ENCODE peak calls at places on chromosome 14, in five cellular contexts. U is MM.1S, S is A549, Y is fibroblast of pulmonary artery, X is mesothelial cell of epicardium. Z is an unnamed sample.

GRCh38 chr14:52949711-52950409 is 990 bp downstream of the FERMT2 start:
- DNase-seq in Y (peak), X (no peak), U (no peak), S (peak), Z (peak)

GRCh38 chr14:63454863-63455622 is 88.1 kb downstream of the PPP2R5E start:
- DNase-seq in U (no peak), X (no peak), Y (peak), S (no peak), Z (no peak)

GRCh38 chr14:77170045-77170444 is 11.6 kb upstream of the TMEM63C start:
- DNase-seq in X (no peak), S (no peak), U (no peak), Y (no peak), Z (no peak)

GRCh38 chr14:59657769-59658168 is 81.2 kb upstream of the CCDC175 start:
- DNase-seq in X (no peak), U (no peak), S (no peak), Y (no peak), Z (no peak)

GRCh38 chr14:24243336-24243836 is 963 bp upstream of the TINF2 start:
- DNase-seq in Y (no peak), U (peak), X (no peak), S (no peak), Z (peak)

GRCh38 chr14:104980601-104981531 is 2.7 kb upstream of the AHNAK2 start:
- DNase-seq in S (no peak), Y (no peak), U (no peak), X (no peak), Z (no peak)

GRCh38 chr14:103281496-103282231 is 52.4 kb upstream of the EIF5 start:
- DNase-seq in U (no peak), X (no peak), Y (peak), S (peak), Z (peak)

GRCh38 chr14:69605761-69606160 is 5.6 kb upstream of the SUSD6 start:
- DNase-seq in S (no peak), X (no peak), U (no peak), Y (no peak), Z (no peak)

GRCh38 chr14:99937475-99938244 is 127.6 kb upstream of the EVL start:
- DNase-seq in U (no peak), Y (no peak), S (no peak), X (no peak), Z (no peak)

GRCh38 chr14:105006831-105007592 is 13.9 kb downstream of the CDCA4 start:
- DNase-seq in Y (no peak), S (no peak), U (no peak), X (no peak), Z (no peak)

GRCh38 chr14:74501135-74501614 is 7.6 kb downstream of the ISCA2 start:
- DNase-seq in U (no peak), X (peak), Y (peak), S (peak), Z (peak)

GRCh38 chr14:70186826-70187483 is 1.8 kb downstream of the SLC8A3 start:
- DNase-seq in S (no peak), U (no peak), Y (no peak), X (no peak), Z (no peak)

GRCh38 chr14:30291216-30291615 is 267.7 kb upstream of the G2E3 start:
- DNase-seq in S (no peak), Y (peak), U (no peak), X (no peak), Z (no peak)

GRCh38 chr14:100463937-100464336 is 123.3 kb downstream of the BEGAIN start:
- DNase-seq in Y (no peak), X (no peak), S (no peak), U (no peak), Z (no peak)

GRCh38 chr14:74405663-74406062 is 20.3 kb downstream of the SYNDIG1L start:
- DNase-seq in X (no peak), Y (no peak), S (no peak), U (no peak), Z (no peak)

GRCh38 chr14:35044939-35045797 is 904 bp upstream of the FAM177A1 start:
- DNase-seq in U (no peak), X (no peak), S (no peak), Y (peak), Z (no peak)

GRCh38 chr14:71591929-71592328 is 340.3 kb upstream of the RGS6 start:
- DNase-seq in X (no peak), S (no peak), Y (peak), U (peak), Z (peak)

GRCh38 chr14:103654619-103655018 is 25.6 kb downstream of the KLC1 start:
- DNase-seq in S (no peak), U (no peak), X (no peak), Y (no peak), Z (no peak)

GRCh38 chr14:61452452-61452851 is 131.1 kb downstream of the PRKCH start:
- DNase-seq in S (no peak), Y (no peak), U (no peak), X (no peak), Z (no peak)

GRCh38 chr14:103909531-103910261 is 18.6 kb upstream of the TDRD9 start:
- DNase-seq in U (no peak), Y (no peak), X (no peak), S (no peak), Z (no peak)

GRCh38 chr14:70782361-70782760 is 27.0 kb downstream of the MAP3K9 start:
- DNase-seq in U (no peak), S (no peak), X (no peak), Y (no peak), Z (no peak)

GRCh38 chr14:95683793-95684192 is 2.4 kb upstream of the TCL1B start:
- DNase-seq in S (peak), X (no peak), U (peak), Y (no peak), Z (peak)
- TF ChIP-seq CTCF in S (peak), X (no peak), U (peak), Y (peak), Z (peak)

DNA sequence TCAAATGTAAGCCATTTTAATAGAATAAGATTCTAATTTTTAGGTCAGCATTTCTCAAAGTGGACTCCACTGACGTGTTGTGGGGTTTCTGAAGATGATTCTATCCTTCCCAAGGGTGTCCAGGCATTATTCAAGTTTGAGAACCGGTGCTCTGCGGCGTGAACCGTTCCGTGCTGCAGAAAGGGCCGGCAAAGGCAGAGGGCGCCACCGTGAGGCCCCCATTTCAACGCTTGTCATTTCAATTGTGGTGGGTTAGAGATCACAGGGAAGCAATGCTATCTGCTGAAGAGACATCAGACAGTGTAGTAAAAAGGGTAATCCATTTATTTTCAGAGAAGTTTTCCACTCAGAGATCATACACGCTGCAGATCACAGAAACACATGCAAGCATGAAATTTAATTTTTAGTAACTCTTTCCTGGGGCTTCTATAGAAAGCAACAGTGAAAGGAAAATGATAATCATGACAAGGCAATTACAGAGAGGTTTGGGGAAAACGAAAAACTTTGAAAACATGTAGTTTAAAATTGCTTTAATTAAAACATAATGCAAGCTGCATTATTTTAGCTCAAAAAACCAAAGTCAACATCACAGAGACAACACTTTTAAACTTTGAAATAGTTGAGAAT is 201.7 kb downstream of the EXOC5 start:
- DNase-seq in Y (peak), S (peak), U (peak), X (no peak), Z (peak)
- TF ChIP-seq CTCF in Y (peak), S (peak), U (peak), X (no peak), Z (peak)

DNA sequence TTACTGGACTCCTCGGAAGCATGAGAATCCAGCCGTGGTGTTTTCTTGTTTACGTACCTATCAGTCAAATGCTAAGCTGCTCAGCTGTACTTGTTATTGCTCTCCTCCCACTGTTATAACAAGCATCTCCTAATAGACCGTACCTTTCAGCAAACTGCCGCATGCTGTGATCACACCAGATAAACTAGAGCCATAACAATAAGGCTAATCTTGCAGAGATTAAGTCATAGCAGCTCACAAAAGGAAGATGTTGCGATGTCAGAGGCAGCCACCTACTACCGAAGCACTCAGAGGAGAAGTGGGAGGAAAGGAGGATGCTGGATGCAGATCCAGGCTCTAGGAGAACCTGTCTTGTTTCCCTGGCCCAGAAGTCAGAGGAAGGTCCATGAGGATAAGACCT is 196.0 kb downstream of the GALC start:
- DNase-seq in U (no peak), Y (no peak), S (no peak), X (no peak), Z (no peak)
- TF ChIP-seq CTCF in U (no peak), Y (no peak), S (no peak), X (no peak), Z (no peak)

GRCh38 chr14:48693793-48694192 is 892.4 kb downstream of the RPS29 start:
- DNase-seq in U (no peak), Y (no peak), X (no peak), S (no peak), Z (no peak)

GRCh38 chr14:48686650-48687049 is 899.5 kb downstream of the RPS29 start:
- DNase-seq in U (no peak), X (no peak), Y (no peak), S (no peak), Z (no peak)

GRCh38 chr14:48690349-48690748 is 895.8 kb downstream of the RPS29 start:
- DNase-seq in S (peak), Y (peak), X (no peak), U (no peak), Z (no peak)
- TF ChIP-seq CTCF in S (no peak), Y (no peak), X (no peak), U (peak), Z (no peak)

DNA sequence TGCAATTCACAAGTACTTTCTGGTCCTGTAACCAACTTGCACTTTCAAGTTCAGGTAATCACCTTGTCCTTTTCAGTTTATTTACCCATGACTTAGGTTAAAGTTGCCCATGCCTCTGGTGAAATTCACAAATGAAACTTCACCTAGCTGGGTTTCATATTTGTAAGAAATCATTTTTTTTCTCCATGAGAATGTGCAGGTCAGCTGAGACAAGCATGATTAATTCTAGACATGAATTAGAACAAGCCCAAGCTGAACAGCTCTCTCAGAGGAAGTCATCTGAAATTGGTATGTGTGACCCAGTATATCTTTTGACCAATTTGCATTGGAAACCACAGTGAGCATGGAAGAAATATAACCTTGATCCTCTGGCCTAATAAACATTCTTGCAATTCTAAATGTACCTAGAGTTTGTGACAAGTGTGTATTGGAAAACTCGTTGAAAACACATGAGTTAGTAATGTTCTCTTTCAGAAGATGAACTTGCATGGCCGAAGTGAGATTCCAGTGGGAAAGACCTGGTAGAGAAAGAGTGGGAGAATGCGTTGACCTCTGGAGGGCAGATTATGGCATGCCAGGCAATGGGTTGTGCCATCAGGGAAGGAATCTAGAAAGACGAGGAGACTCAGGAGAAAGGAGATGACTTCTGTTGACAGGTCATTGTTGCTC is 486.5 kb downstream of the ZFP36L1 start:
- DNase-seq in X (no peak), Y (no peak), S (no peak), U (peak), Z (no peak)
- TF ChIP-seq CTCF in X (no peak), Y (no peak), S (no peak), U (no peak), Z (no peak)

DNA sequence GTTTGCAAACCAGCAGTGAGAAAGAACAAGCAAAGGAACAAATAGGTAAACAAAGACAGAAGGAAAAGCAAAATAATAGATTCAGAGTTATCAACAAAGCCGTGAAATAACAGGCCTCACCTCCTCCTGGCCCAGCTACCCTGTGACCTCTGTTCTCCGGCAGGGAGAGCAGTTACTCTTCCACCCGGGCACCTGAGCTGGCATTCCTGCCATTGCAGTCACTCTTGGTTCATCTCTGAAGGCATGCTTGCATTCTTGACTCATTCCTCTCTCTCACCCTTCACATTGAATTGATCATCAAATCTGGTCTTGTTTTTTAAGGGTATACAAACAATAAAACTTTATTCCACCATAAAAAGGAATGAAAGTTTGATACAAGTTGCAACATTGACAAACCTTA is 95.1 kb downstream of the TTC8 start:
- DNase-seq in S (peak), Y (no peak), U (no peak), X (no peak), Z (peak)
- TF ChIP-seq CTCF in S (peak), Y (no peak), U (no peak), X (no peak), Z (no peak)

GRCh38 chr14:96178674-96179321 is 25.8 kb upstream of the BDKRB2 start:
- DNase-seq in X (no peak), U (no peak), Y (no peak), S (no peak), Z (no peak)
- TF ChIP-seq CTCF in X (no peak), U (no peak), Y (no peak), S (no peak), Z (no peak)

DNA sequence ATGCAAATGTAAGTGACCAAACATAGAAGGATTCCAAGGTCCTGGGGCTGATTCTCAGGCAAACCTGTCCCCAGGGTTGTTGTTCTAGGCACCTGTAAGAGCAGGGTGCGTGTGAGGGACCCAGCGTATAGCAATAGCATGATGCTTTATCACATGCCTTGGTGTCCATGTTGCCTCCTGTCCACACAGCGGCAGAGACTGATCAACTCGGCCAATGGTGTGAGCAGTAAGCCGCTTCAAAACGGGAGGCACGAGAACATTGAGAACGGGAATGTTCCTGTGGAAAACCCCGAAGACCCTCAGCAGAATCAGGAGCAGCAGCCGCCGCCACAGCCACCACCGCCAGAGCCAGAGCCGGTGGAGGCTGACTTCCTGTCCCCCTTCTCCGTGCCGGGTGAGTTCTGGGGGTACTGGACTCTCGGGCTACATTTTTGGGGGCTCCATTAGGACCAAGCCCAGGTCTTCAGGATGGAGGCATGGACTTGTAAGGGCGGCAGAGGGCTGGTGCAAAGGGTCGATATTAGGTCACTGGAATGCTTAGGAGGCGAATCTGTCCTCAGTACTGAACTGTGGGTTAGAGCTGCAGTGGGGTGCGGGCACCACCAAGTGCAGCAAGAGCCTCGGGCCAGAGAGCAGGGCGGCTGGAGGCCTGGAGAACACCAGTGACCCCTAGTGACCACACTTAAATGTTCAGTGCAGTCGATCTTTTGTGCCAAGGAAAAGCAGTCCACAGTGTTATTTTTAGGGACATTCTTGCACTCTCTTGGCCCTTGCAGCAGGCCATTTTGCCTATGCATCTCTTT is 57.2 kb upstream of the RIN3 start:
- DNase-seq in X (no peak), S (peak), Y (peak), U (peak), Z (peak)
- TF ChIP-seq CTCF in X (peak), S (peak), Y (peak), U (peak), Z (peak)

DNA sequence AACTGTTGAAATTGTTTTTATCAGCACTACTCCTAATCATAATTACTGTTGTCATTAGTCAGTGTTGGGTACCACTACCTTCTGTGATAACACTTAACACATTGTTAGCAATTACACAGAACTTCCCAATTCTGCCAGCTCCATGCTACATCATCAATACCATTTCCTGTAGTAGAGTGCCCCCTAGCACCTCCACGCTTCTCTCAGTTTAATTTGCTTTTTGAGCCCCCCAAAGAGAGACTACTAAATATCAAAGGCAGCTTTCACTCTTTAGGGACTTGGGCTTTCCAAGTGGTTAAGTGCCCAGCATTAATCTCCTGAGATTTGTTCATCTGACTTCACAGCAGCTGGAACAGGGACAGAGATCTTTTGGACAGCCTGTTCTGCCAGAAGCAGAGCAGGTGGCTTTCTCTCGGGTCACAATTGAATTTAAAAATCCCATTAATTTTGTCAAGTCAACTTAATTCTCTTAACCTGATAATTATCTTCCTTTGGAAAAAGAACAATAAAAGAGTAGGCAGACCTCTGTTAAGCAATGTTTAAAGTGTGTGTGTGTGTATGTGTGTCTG is 954.9 kb downstream of the DIO2 start:
- DNase-seq in S (no peak), U (no peak), X (no peak), Y (no peak), Z (no peak)
- TF ChIP-seq CTCF in S (no peak), U (no peak), X (no peak), Y (no peak), Z (no peak)